ENCODE peak calls at places on chromosome X, in nine cellular contexts. H is RPMI8226; M is GM03348; Z is psoas muscle; O is upper lobe of left lung; Q is hypothalamus; J is naive thymus-derived CD8-positive, alpha-beta T cell; P is AG04450; N is activated T-cell treated with anti-CD3 and anti-CD28 coated beads for 1 hour. U is an unnamed sample.

GRCh38 chrX:33156152-33156726 is 55.1 kb downstream of the DMD start:
- DNase-seq in H (no peak), M (no peak), Z (no peak), O (no peak), Q (no peak), J (no peak), P (no peak), N (no peak), U (no peak)

GRCh38 chrX:119757979-119758681 is at the start of gene SOWAHD:
- DNase-seq in H (no peak), M (peak; percentile 31), Z (peak; percentile 34), O (peak; percentile 62), Q (no peak), J (no peak), P (no peak), N (no peak), U (peak; percentile 9)

GRCh38 chrX:135572436-135572835 is 52.0 kb downstream of the INTS6L start:
- DNase-seq in H (no peak), M (peak; percentile 8), Z (no peak), O (no peak), Q (no peak), J (no peak), P (no peak), N (no peak), U (no peak)

GRCh38 chrX:129877401-129877800 is 28.6 kb upstream of the UTP14A start:
- DNase-seq in H (no peak), M (no peak), Z (no peak), O (no peak), Q (no peak), J (no peak), P (no peak), N (no peak), U (no peak)

GRCh38 chrX:19920945-19921344 is 33.5 kb upstream of the SH3KBP1 start:
- DNase-seq in H (no peak), M (no peak), Z (no peak), O (no peak), Q (no peak), J (no peak), P (no peak), N (no peak), U (no peak)

GRCh38 chrX:109301177-109301576 is 180.7 kb downstream of the GUCY2F start:
- DNase-seq in H (no peak), M (no peak), Z (no peak), O (no peak), Q (no peak), J (no peak), P (no peak), N (no peak), U (no peak)

GRCh38 chrX:132426695-132427281 is 62.0 kb downstream of the MBNL3 start:
- DNase-seq in H (no peak), M (peak; percentile 5), Z (no peak), O (no peak), Q (no peak), J (no peak), P (peak; percentile 3), N (no peak), U (no peak)

GRCh38 chrX:69133561-69134542 is 31.4 kb downstream of the PJA1 start:
- DNase-seq in H (peak; percentile 30), M (peak; percentile 35), Z (no peak), O (no peak), Q (no peak), J (no peak), P (peak; percentile 27), N (no peak), U (no peak)

GRCh38 chrX:129932792-129933321 is 26.9 kb downstream of the UTP14A start:
- DNase-seq in H (no peak), M (no peak), Z (peak; percentile 31), O (peak; percentile 21), Q (no peak), J (no peak), P (no peak), N (no peak), U (no peak)

GRCh38 chrX:108396188-108396885 is 41.9 kb downstream of the COL4A6 start:
- DNase-seq in H (no peak), M (no peak), Z (no peak), O (no peak), Q (no peak), J (no peak), P (no peak), N (no peak), U (no peak)

GRCh38 chrX:136856050-136856449 is 24.5 kb downstream of the RBMX start:
- DNase-seq in H (no peak), M (no peak), Z (no peak), O (no peak), Q (no peak), J (no peak), P (no peak), N (no peak), U (no peak)

GRCh38 chrX:118383120-118383519 is 37.2 kb downstream of the WDR44 start:
- DNase-seq in H (no peak), M (no peak), Z (no peak), O (no peak), Q (no peak), J (no peak), P (no peak), N (no peak), U (no peak)